ENCODE peak calls at places on chromosomes 11 and 22, in five cellular contexts. W, V, U, N and A are unnamed samples. For H3K36me3 and H3K27me3, the result is how much of the 10 kb centered on the place peaks cover.

GRCh38 chr11:2612884-2613571 is 86.8 kb downstream of the KCNQ1OT1 start:
- DNase-seq in V (no peak), U (no peak), W (no peak), N (no peak), A (no peak)

GRCh38 chr11:67248653-67249052 is 17.6 kb upstream of the GRK2 start:
- DNase-seq in W (no peak), N (no peak), U (no peak), V (no peak), A (peak)

GRCh38 chr11:116263020-116263419 is 509.8 kb downstream of the BUD13 start:
- DNase-seq in V (no peak), W (no peak), N (no peak), U (no peak), A (no peak)

GRCh38 chr11:75437966-75438659 is 5.1 kb upstream of the KLHL35 start:
- DNase-seq in V (no peak), N (no peak), W (no peak), U (no peak), A (no peak)

GRCh38 chr11:60782393-60783140 is 2.6 kb upstream of the MS4A10 start:
- DNase-seq in W (no peak), N (no peak), U (no peak), V (peak), A (no peak)

GRCh38 chr11:133817449-133817848 is 27.9 kb downstream of the SPATA19 start:
- DNase-seq in N (no peak), W (no peak), V (no peak), U (no peak), A (no peak)

GRCh38 chr22:45235101-45235777 is 5.5 kb downstream of the KIAA0930 start:
- DNase-seq in U (no peak), W (peak), N (no peak), V (peak), A (no peak)

GRCh38 chr11:67438121-67438902 is 830 bp upstream of the PTPRCAP start:
- DNase-seq in U (no peak), W (peak), N (no peak), V (no peak), A (no peak)

GRCh38 chr11:64598797-64599697 is 8.0 kb downstream of the SLC22A12 start:
- DNase-seq in V (peak), N (no peak), W (no peak), U (no peak), A (no peak)

GRCh38 chr11:69293087-69293486 is 868 bp upstream of the MYEOV start:
- DNase-seq in W (no peak), V (peak), U (no peak), N (no peak), A (no peak)

GRCh38 chr11:46948378-46949131 is 12.0 kb downstream of the CSTPP1 start:
- DNase-seq in W (no peak), N (no peak), U (no peak), V (no peak), A (no peak)

GRCh38 chr11:57288771-57289579 is 35.8 kb downstream of the TNKS1BP1 start:
- DNase-seq in U (no peak), W (no peak), N (no peak), V (no peak), A (no peak)

GRCh38 chr22:48860557-48860956 is 967.1 kb downstream of the BRD1 start:
- DNase-seq in U (peak), W (no peak), V (no peak), N (no peak), A (no peak)

GRCh38 chr11:116478676-116479075 is 294.1 kb downstream of the BUD13 start:
- DNase-seq in U (no peak), N (no peak), W (no peak), V (no peak), A (no peak)

GRCh38 chr11:23797624-23798419 is 699.0 kb upstream of the LUZP2 start:
- DNase-seq in U (no peak), W (no peak), V (no peak), N (no peak), A (no peak)

GRCh38 chr11:2824851-2825250 is 60.7 kb downstream of the CDKN1C start:
- DNase-seq in W (no peak), N (no peak), U (peak), V (no peak), A (peak)

GRCh38 chr11:132200303-132200936 is 830.0 kb downstream of the NTM start:
- DNase-seq in W (no peak), V (no peak), U (no peak), N (no peak), A (no peak)

GRCh38 chr22:22156348-22156715 is 88.3 kb upstream of the VPREB1 start:
- DNase-seq in V (no peak), W (no peak), U (no peak), N (no peak), A (no peak)

GRCh38 chr11:127345819-127346459 is 345.4 kb upstream of the KIRREL3 start:
- DNase-seq in N (peak), V (no peak), U (no peak), W (no peak), A (no peak)

GRCh38 chr11:71305451-71306125 is 53.2 kb upstream of the SHANK2 start:
- DNase-seq in V (peak), U (peak), W (no peak), N (no peak), A (no peak)

GRCh38 chr22:37300551-37301017 is 18.3 kb downstream of the CYTH4 start:
- DNase-seq in V (no peak), W (peak), N (peak), U (no peak), A (no peak)

GRCh38 chr11:108852701-108853100 is 187.8 kb downstream of the DDX10 start:
- DNase-seq in N (no peak), U (no peak), W (no peak), V (no peak), A (no peak)

GRCh38 chr11:59154585-59154984 is 11.9 kb downstream of the FAM111A start:
- DNase-seq in V (no peak), N (no peak), W (no peak), U (no peak), A (no peak)

GRCh38 chr22:35526333-35526979 is 14.2 kb upstream of the RASD2 start:
- DNase-seq in N (no peak), U (no peak), W (no peak), V (no peak), A (no peak)

GRCh38 chr11:57499413-57499982 is 16.0 kb downstream of the SLC43A1 start:
- DNase-seq in V (peak), N (no peak), U (peak), W (no peak), A (peak)

GRCh38 chr11:93740802-93741093 is 547 bp downstream of the TAF1D start:
- DNase-seq in W (peak), U (peak), V (peak), N (peak), A (peak)

GRCh38 chr22:32020117-32020516 is 22.9 kb upstream of the SLC5A1 start:
- DNase-seq in V (no peak), W (no peak), U (no peak), N (no peak), A (no peak)

GRCh38 chr22:30893434-30894370 is 74.9 kb downstream of the MORC2 start:
- DNase-seq in N (no peak), V (peak), U (no peak), W (peak), A (no peak)

GRCh38 chr11:57338152-57338551 is at the start of gene P2RX3:
- DNase-seq in V (no peak), W (no peak), N (no peak), U (no peak), A (no peak)

GRCh38 chr11:95150977-95151684 is 61.5 kb downstream of the ENDOD1 start:
- DNase-seq in N (peak), V (peak), W (peak), U (peak), A (peak)

GRCh38 chr11:132844956-132845355 is 687.3 kb downstream of the OPCML start:
- DNase-seq in W (no peak), U (no peak), V (no peak), N (no peak), A (no peak)

GRCh38 chr11:721913-722811 is 16.1 kb downstream of the EPS8L2 start:
- DNase-seq in W (peak), N (no peak), V (peak), U (no peak), A (no peak)

GRCh38 chr11:105109855-105110750 is 29.5 kb downstream of the CARD18 start:
- DNase-seq in W (no peak), U (no peak), V (no peak), N (no peak), A (no peak)

GRCh38 chr11:76700177-76701100 is 29.9 kb upstream of the LRRC32 start:
- DNase-seq in V (no peak), W (no peak), U (no peak), N (no peak), A (peak)

GRCh38 chr22:46275455-46276129 is 7.8 kb downstream of the TTC38 start:
- DNase-seq in V (peak), W (no peak), U (no peak), N (no peak), A (no peak)

GRCh38 chr22:46272196-46272595 is 4.4 kb downstream of the TTC38 start:
- DNase-seq in V (peak), U (no peak), N (no peak), W (no peak), A (no peak)

GRCh38 chr22:46273432-46274148 is 5.8 kb downstream of the TTC38 start:
- DNase-seq in W (no peak), V (peak), U (no peak), N (no peak), A (peak)

GRCh38 chr22:46274381-46274780 is 6.6 kb downstream of the TTC38 start:
- DNase-seq in V (peak), U (no peak), N (no peak), W (no peak), A (no peak)

GRCh38 chr22:46272762-46273431 is 5.1 kb downstream of the TTC38 start:
- DNase-seq in W (no peak), N (no peak), U (no peak), V (peak), A (no peak)
- H3K36me3 ChIP-seq in W (under half), N (half or more), U (under half), V (under half), A (half or more)

GRCh38 chr11:125062931-125063428 is at the start of gene SLC37A2:
- DNase-seq in W (peak), V (peak), N (no peak), U (peak), A (peak)
- H3K27me3 ChIP-seq in W (under half), V (under half), N (under half), U (under half), A (under half)

GRCh38 chr11:35153280-35153679 is 14.3 kb downstream of the CD44 start:
- DNase-seq in V (no peak), W (no peak), N (no peak), U (no peak), A (no peak)
- H3K4me3 ChIP-seq in V (no peak), W (no peak), N (no peak), U (no peak), A (no peak)

GRCh38 chr22:50246242-50247175 is 1.7 kb upstream of the TUBGCP6 start:
- DNase-seq in U (no peak), V (no peak), N (no peak), W (no peak), A (peak)
- H3K36me3 ChIP-seq in U (under half), V (under half), N (under half), W (under half), A (under half)

GRCh38 chr11:124473476-124473875 is 28.0 kb upstream of the OR8B8 start:
- DNase-seq in W (no peak), U (no peak), N (no peak), V (no peak), A (no peak)

GRCh38 chr11:124467376-124468061 is 22.0 kb upstream of the OR8B8 start:
- DNase-seq in V (no peak), N (no peak), U (no peak), W (no peak), A (no peak)

GRCh38 chr11:124474779-124475178 is 29.3 kb upstream of the OR8B8 start:
- DNase-seq in U (no peak), V (no peak), N (no peak), W (no peak), A (no peak)

GRCh38 chr11:124474079-124474478 is 28.6 kb upstream of the OR8B8 start:
- DNase-seq in N (no peak), W (no peak), U (no peak), V (no peak), A (no peak)

GRCh38 chr11:124470516-124471231 is 25.2 kb upstream of the OR8B8 start:
- DNase-seq in W (no peak), U (no peak), N (no peak), V (no peak), A (no peak)
- H3K27me3 ChIP-seq in W (under half), U (under half), N (under half), V (under half), A (under half)

DNA sequence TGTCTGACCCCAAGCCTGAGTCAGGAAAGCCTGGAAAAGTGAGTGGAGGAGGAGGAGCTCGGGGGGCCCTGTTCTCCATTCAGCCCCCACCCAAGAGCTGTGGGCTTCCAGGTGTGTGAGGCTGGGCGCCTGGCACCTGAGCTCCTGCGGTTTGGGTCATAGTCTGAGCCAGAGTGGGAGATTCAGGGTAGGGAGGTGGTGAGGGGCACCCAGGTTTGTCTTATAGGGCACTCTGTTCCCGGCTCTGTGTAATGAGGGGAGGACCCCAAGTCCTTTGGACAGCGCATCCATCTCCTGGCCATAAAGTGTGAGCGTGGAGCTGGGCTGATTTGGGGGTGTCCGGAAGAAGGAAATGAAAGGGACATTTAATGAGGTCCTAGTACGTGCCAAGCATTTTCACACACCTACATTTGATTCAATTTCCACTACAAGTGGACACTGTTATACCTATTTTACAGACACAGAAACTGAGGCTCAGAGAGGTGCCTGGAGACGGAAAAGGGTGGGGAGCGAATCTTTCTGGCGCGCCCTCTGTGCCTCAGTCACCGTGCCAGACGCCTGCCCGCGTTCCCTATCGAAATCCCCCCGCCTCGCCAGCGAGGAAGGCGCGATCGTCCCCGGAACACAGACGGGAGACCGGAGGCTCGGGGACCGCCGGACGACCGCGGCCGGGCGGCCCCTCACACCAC is 1.2 kb downstream of the NPTXR start:
- DNase-seq in U (no peak), W (no peak), N (no peak), V (no peak), A (no peak)
- H3K4me3 ChIP-seq in U (peak), W (no peak), N (no peak), V (peak), A (no peak)

GRCh38 chr22:23286296-23286695 is 106.0 kb downstream of the BCR start:
- DNase-seq in V (no peak), U (no peak), N (no peak), W (no peak), A (no peak)
- H3K36me3 ChIP-seq in V (under half), U (under half), N (half or more), W (half or more), A (under half)